ENCODE peak calls at places on chromosomes 16 and 17, in six cellular contexts. L, S, C, B, O and Z are unnamed samples.

GRCh38 chr17:42553866-42554249 is 1.1 kb downstream of the HSD17B1 start:
- DNase-seq in L (peak; percentile 52), S (peak; percentile 63), C (no peak), B (no peak), O (peak; percentile 43), Z (no peak)

GRCh38 chr17:79789943-79790804 is 6.7 kb downstream of the CBX8 start:
- DNase-seq in L (no peak), S (peak; percentile 68), C (no peak), B (no peak), O (no peak), Z (no peak)

GRCh38 chr16:89410322-89410721 is 80.0 kb downstream of the ANKRD11 start:
- DNase-seq in L (no peak), S (no peak), C (no peak), B (no peak), O (no peak), Z (no peak)

GRCh38 chr17:2399572-2400473 is 1.0 kb downstream of the MNT start:
- DNase-seq in L (peak; percentile 97), S (peak; percentile 98), C (peak; percentile 92), B (peak; percentile 90), O (peak; percentile 98), Z (peak; percentile 64)

GRCh38 chr16:55056585-55057520 is 126.2 kb downstream of the IRX5 start:
- DNase-seq in L (peak; percentile 36), S (peak; percentile 34), C (no peak), B (no peak), O (peak; percentile 44), Z (no peak)

GRCh38 chr17:77273397-77274136 is 132.8 kb downstream of the SEC14L1 start:
- DNase-seq in L (no peak), S (no peak), C (no peak), B (no peak), O (no peak), Z (no peak)

GRCh38 chr16:83296505-83296904 is 511.3 kb upstream of the HSBP1 start:
- DNase-seq in L (no peak), S (no peak), C (no peak), B (no peak), O (no peak), Z (no peak)

GRCh38 chr16:10583269-10583668 is 2.9 kb upstream of the EMP2 start:
- DNase-seq in L (no peak), S (no peak), C (no peak), B (no peak), O (no peak), Z (no peak)